ENCODE peak calls at places on chromosomes 4 and X, in six cellular contexts. One of them, this sample, is unnamed.
A peak's percentile ranks its signal among the peaks of the same experiment; 100 is the strongest.

GRCh38 chr4:113756005-113756410 is 5.5 kb downstream of the CAMK2D start:
- DNase-seq in CD8-positive, alpha-beta T cell: no peak
- DNase-seq in fibroblast of lung: peak; percentile 76
- DNase-seq in GM23338: peak; percentile 11
- DNase-seq in AG04450: no peak
- DNase-seq in ovary: no peak
- DNase-seq in this sample: peak; percentile 84

GRCh38 chr4:158710814-158711213 is 12.4 kb downstream of the PPID start:
- DNase-seq in fibroblast of lung: peak; percentile 18
- DNase-seq in ovary: no peak
- DNase-seq in CD8-positive, alpha-beta T cell: no peak
- DNase-seq in GM23338: no peak
- DNase-seq in AG04450: no peak
- DNase-seq in this sample: no peak

GRCh38 chr4:121950680-121951569 is 935 bp downstream of the TRPC3 start:
- DNase-seq in AG04450: no peak
- DNase-seq in fibroblast of lung: peak; percentile 16
- DNase-seq in GM23338: peak; percentile 44
- DNase-seq in ovary: peak; percentile 25
- DNase-seq in CD8-positive, alpha-beta T cell: no peak
- DNase-seq in this sample: no peak

GRCh38 chr4:125049711-125050110 is 265.0 kb upstream of the FAT4 start:
- DNase-seq in CD8-positive, alpha-beta T cell: no peak
- DNase-seq in GM23338: no peak
- DNase-seq in ovary: no peak
- DNase-seq in fibroblast of lung: peak; percentile 84
- DNase-seq in AG04450: peak; percentile 23
- DNase-seq in this sample: no peak

GRCh38 chrX:119687661-119688413 is 5.1 kb downstream of the SEPTIN6 start:
- DNase-seq in CD8-positive, alpha-beta T cell: no peak
- DNase-seq in GM23338: no peak
- DNase-seq in AG04450: no peak
- DNase-seq in fibroblast of lung: no peak
- DNase-seq in ovary: no peak
- DNase-seq in this sample: no peak

GRCh38 chr4:150583287-150584197 is 1.6 kb downstream of the MAB21L2 start:
- DNase-seq in CD8-positive, alpha-beta T cell: no peak
- DNase-seq in AG04450: no peak
- DNase-seq in ovary: no peak
- DNase-seq in fibroblast of lung: peak; percentile 61
- DNase-seq in GM23338: peak; percentile 77
- DNase-seq in this sample: no peak

GRCh38 chrX:51837926-51838325 is 55.5 kb upstream of the MAGED1 start:
- DNase-seq in fibroblast of lung: peak; percentile 67
- DNase-seq in ovary: peak; percentile 77
- DNase-seq in GM23338: no peak
- DNase-seq in AG04450: no peak
- DNase-seq in CD8-positive, alpha-beta T cell: no peak
- DNase-seq in this sample: peak; percentile 33

GRCh38 chr4:22587253-22587652 is 71.4 kb upstream of the ADGRA3 start:
- DNase-seq in AG04450: no peak
- DNase-seq in ovary: no peak
- DNase-seq in fibroblast of lung: no peak
- DNase-seq in GM23338: no peak
- DNase-seq in CD8-positive, alpha-beta T cell: no peak
- DNase-seq in this sample: no peak

GRCh38 chrX:128106630-128107029 is 54.4 kb upstream of the ACTRT1 start:
- DNase-seq in AG04450: no peak
- DNase-seq in ovary: no peak
- DNase-seq in fibroblast of lung: no peak
- DNase-seq in GM23338: peak; percentile 50
- DNase-seq in CD8-positive, alpha-beta T cell: no peak
- DNase-seq in this sample: no peak
- TF ChIP-seq CTCF in AG04450: no peak
- TF ChIP-seq CTCF in ovary: no peak
- TF ChIP-seq CTCF in fibroblast of lung: no peak
- TF ChIP-seq CTCF in GM23338: peak; percentile 71
- TF ChIP-seq CTCF in CD8-positive, alpha-beta T cell: no peak
- TF ChIP-seq CTCF in this sample: peak; percentile 23

GRCh38 chr4:40194602-40195161 is 2.1 kb upstream of the RHOH start:
- DNase-seq in AG04450: peak; percentile 16
- DNase-seq in CD8-positive, alpha-beta T cell: no peak
- DNase-seq in GM23338: no peak
- DNase-seq in ovary: no peak
- DNase-seq in fibroblast of lung: peak; percentile 52
- DNase-seq in this sample: no peak
- H3K4me3 ChIP-seq in AG04450: peak overlapping the region; percentile 22
- H3K4me3 ChIP-seq in CD8-positive, alpha-beta T cell: peak overlapping the region; percentile 87
- H3K4me3 ChIP-seq in GM23338: no peak overlapping the region
- H3K4me3 ChIP-seq in ovary: no peak overlapping the region
- H3K4me3 ChIP-seq in fibroblast of lung: no peak overlapping the region
- H3K4me3 ChIP-seq in this sample: no peak overlapping the region

DNA sequence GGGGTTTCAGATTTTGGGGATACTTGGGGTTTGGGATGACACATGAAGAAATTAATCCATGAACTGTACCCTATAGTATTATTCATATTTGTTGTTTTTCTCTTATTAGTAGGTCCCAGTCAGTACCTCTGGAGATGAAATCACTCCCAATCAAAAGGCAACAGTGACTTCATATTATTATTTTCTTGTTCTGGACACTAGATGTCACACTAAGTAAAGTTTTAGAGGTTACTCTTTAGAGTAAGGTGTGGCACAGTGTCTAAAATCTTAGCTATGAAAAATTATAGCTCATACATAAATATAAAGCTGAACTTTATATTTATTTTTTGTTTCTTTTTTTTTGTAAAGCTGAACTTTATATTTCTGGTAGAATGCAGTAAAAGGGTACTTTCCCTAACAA is 35.1 kb downstream of the FAM114A1 start:
- DNase-seq in ovary: no peak
- DNase-seq in CD8-positive, alpha-beta T cell: no peak
- DNase-seq in fibroblast of lung: peak; percentile 43
- DNase-seq in AG04450: no peak
- DNase-seq in GM23338: peak; percentile 33
- DNase-seq in this sample: no peak
- TF ChIP-seq CTCF in ovary: no peak
- TF ChIP-seq CTCF in CD8-positive, alpha-beta T cell: peak; percentile 71
- TF ChIP-seq CTCF in fibroblast of lung: no peak
- TF ChIP-seq CTCF in AG04450: no peak
- TF ChIP-seq CTCF in GM23338: no peak
- TF ChIP-seq CTCF in this sample: no peak

DNA sequence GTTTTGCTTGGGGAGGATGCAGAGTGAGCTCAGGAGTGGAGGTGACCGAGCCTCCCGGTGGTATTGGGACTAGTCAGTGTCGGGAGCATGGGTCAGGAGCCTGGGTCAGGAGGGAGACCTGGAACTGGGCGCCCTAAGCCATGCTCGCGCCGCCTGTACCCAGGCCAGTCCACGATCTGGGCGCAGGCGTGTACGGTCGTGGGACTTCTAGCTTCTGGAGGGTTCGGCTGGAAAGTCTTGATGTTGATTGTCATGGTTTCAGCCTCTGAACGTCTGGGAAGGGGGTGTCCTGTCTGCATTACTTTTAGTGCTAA is 244 bp downstream of the EIF2S3 start:
- DNase-seq in ovary: no peak
- DNase-seq in GM23338: no peak
- DNase-seq in CD8-positive, alpha-beta T cell: no peak
- DNase-seq in fibroblast of lung: no peak
- DNase-seq in AG04450: no peak
- DNase-seq in this sample: no peak
- H3K4me3 ChIP-seq in ovary: peak overlapping the region; percentile 95
- H3K4me3 ChIP-seq in GM23338: no peak overlapping the region
- H3K4me3 ChIP-seq in CD8-positive, alpha-beta T cell: peak overlapping the region; percentile 92
- H3K4me3 ChIP-seq in fibroblast of lung: no peak overlapping the region
- H3K4me3 ChIP-seq in AG04450: no peak overlapping the region
- H3K4me3 ChIP-seq in this sample: peak overlapping the region; percentile 60

GRCh38 chr4:8157496-8157895 is 1.1 kb downstream of the ABLIM2 start:
- DNase-seq in fibroblast of lung: no peak
- DNase-seq in AG04450: no peak
- DNase-seq in CD8-positive, alpha-beta T cell: no peak
- DNase-seq in GM23338: peak; percentile 44
- DNase-seq in ovary: no peak
- DNase-seq in this sample: no peak

GRCh38 chr4:8157944-8158709 is 486 bp downstream of the ABLIM2 start:
- DNase-seq in GM23338: peak; percentile 36
- DNase-seq in AG04450: no peak
- DNase-seq in CD8-positive, alpha-beta T cell: no peak
- DNase-seq in fibroblast of lung: no peak
- DNase-seq in ovary: peak; percentile 52
- DNase-seq in this sample: no peak

GRCh38 chr4:8160233-8160560 is 1.6 kb upstream of the ABLIM2 start:
- DNase-seq in CD8-positive, alpha-beta T cell: no peak
- DNase-seq in fibroblast of lung: no peak
- DNase-seq in GM23338: no peak
- DNase-seq in ovary: no peak
- DNase-seq in AG04450: no peak
- DNase-seq in this sample: no peak

GRCh38 chr4:8159522-8160232 is 1.1 kb upstream of the ABLIM2 start:
- DNase-seq in GM23338: peak; percentile 50
- DNase-seq in fibroblast of lung: no peak
- DNase-seq in CD8-positive, alpha-beta T cell: no peak
- DNase-seq in ovary: no peak
- DNase-seq in AG04450: no peak
- DNase-seq in this sample: no peak

DNA sequence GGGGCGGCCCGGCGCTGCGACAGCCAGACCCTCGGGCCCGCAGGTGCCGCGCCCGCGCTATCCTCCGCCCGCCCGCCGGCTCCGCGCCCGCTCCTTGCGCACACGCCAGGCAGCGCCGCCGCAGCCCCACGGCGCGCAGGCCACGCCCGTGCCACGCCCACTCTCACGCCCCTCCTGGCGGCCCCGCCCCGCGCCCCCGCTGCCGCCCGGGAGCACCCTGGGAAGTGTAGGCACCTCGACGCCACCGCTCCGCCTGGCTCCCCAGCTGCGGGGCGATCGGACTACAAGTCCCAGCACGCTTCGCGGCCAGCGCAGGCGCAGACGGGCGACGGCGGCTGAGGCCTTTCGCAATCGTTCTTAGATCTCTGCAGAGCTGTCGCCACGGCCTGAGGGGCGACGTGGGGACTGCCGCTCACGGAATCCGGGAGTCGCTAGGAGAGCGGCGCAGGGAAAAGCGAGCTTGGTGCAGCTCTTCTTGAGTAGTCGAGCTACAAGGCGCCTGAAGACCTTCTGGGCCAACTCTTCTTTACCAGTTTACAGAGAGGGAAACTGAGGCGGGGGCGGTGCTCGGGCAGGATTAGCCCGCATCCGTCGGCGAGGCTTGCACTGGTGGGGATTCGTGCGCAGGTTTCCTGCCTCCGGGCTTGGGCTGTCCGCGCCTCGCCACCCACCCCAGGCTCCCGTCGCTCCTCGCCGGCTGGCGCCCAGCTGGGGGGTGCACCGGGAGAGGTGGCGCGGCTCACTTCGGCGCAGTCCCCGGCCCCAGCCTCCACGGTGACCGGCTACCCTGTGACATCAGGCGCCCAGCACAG is at the start of gene ABLIM2:
- DNase-seq in fibroblast of lung: peak; percentile 97
- DNase-seq in GM23338: peak; percentile 98
- DNase-seq in ovary: peak; percentile 98
- DNase-seq in AG04450: peak; percentile 93
- DNase-seq in CD8-positive, alpha-beta T cell: peak; percentile 99
- DNase-seq in this sample: peak; percentile 92
- TF ChIP-seq CTCF in fibroblast of lung: no peak
- TF ChIP-seq CTCF in GM23338: no peak
- TF ChIP-seq CTCF in ovary: no peak
- TF ChIP-seq CTCF in AG04450: no peak
- TF ChIP-seq CTCF in CD8-positive, alpha-beta T cell: no peak
- TF ChIP-seq CTCF in this sample: no peak

GRCh38 chr4:17701146-17701859 is 80.1 kb downstream of the FAM184B start:
- DNase-seq in CD8-positive, alpha-beta T cell: no peak
- DNase-seq in GM23338: no peak
- DNase-seq in ovary: no peak
- DNase-seq in fibroblast of lung: no peak
- DNase-seq in AG04450: no peak
- DNase-seq in this sample: no peak
- H3K4me3 ChIP-seq in CD8-positive, alpha-beta T cell: no peak overlapping the region
- H3K4me3 ChIP-seq in GM23338: no peak overlapping the region
- H3K4me3 ChIP-seq in ovary: no peak overlapping the region
- H3K4me3 ChIP-seq in fibroblast of lung: no peak overlapping the region
- H3K4me3 ChIP-seq in AG04450: no peak overlapping the region
- H3K4me3 ChIP-seq in this sample: no peak overlapping the region

GRCh38 chr4:92104506-92104905 is 199.3 kb upstream of the GRID2 start:
- DNase-seq in AG04450: no peak
- DNase-seq in CD8-positive, alpha-beta T cell: no peak
- DNase-seq in GM23338: no peak
- DNase-seq in ovary: no peak
- DNase-seq in fibroblast of lung: peak; percentile 2
- DNase-seq in this sample: no peak
- TF ChIP-seq CTCF in AG04450: no peak
- TF ChIP-seq CTCF in CD8-positive, alpha-beta T cell: no peak
- TF ChIP-seq CTCF in GM23338: no peak
- TF ChIP-seq CTCF in ovary: no peak
- TF ChIP-seq CTCF in fibroblast of lung: no peak
- TF ChIP-seq CTCF in this sample: no peak

GRCh38 chr4:154998773-154999172 is 209.7 kb upstream of the NPY2R start:
- DNase-seq in CD8-positive, alpha-beta T cell: no peak
- DNase-seq in GM23338: no peak
- DNase-seq in AG04450: no peak
- DNase-seq in ovary: no peak
- DNase-seq in fibroblast of lung: no peak
- DNase-seq in this sample: no peak
- H3K4me3 ChIP-seq in CD8-positive, alpha-beta T cell: no peak overlapping the region
- H3K4me3 ChIP-seq in GM23338: no peak overlapping the region
- H3K4me3 ChIP-seq in AG04450: no peak overlapping the region
- H3K4me3 ChIP-seq in ovary: no peak overlapping the region
- H3K4me3 ChIP-seq in fibroblast of lung: no peak overlapping the region
- H3K4me3 ChIP-seq in this sample: no peak overlapping the region

GRCh38 chr4:47110670-47111069 is 79.3 kb downstream of the GABRB1 start:
- DNase-seq in ovary: no peak
- DNase-seq in GM23338: no peak
- DNase-seq in fibroblast of lung: no peak
- DNase-seq in AG04450: no peak
- DNase-seq in CD8-positive, alpha-beta T cell: no peak
- DNase-seq in this sample: no peak

GRCh38 chr4:47106561-47106960 is 75.2 kb downstream of the GABRB1 start:
- DNase-seq in CD8-positive, alpha-beta T cell: no peak
- DNase-seq in fibroblast of lung: peak; percentile 71
- DNase-seq in GM23338: no peak
- DNase-seq in ovary: no peak
- DNase-seq in AG04450: no peak
- DNase-seq in this sample: no peak

GRCh38 chr4:47104986-47105385 is 73.6 kb downstream of the GABRB1 start:
- DNase-seq in CD8-positive, alpha-beta T cell: no peak
- DNase-seq in GM23338: no peak
- DNase-seq in fibroblast of lung: peak; percentile 27
- DNase-seq in ovary: no peak
- DNase-seq in AG04450: no peak
- DNase-seq in this sample: no peak

DNA sequence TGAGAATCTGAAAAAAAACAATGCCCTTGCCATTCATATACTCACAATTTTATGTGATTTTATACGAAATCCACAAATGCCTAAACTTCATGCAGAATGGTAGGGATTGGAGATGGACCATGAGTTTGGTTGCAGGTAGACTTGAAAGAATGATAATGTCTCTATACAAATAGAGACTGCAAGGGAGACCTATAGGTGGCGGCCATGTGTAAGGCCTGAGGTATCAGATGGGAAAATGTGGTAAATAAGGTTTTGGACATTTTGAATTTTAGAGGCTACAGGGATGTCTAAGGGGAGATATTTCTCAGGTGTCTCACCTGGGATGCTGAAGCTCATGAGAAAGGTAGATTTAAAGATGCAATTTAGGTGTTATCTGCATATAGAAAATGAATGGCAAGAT is 78.0 kb downstream of the GABRB1 start:
- DNase-seq in CD8-positive, alpha-beta T cell: no peak
- DNase-seq in AG04450: no peak
- DNase-seq in ovary: no peak
- DNase-seq in fibroblast of lung: no peak
- DNase-seq in GM23338: peak; percentile 20
- DNase-seq in this sample: no peak
- TF ChIP-seq CTCF in CD8-positive, alpha-beta T cell: no peak
- TF ChIP-seq CTCF in AG04450: no peak
- TF ChIP-seq CTCF in ovary: no peak
- TF ChIP-seq CTCF in fibroblast of lung: no peak
- TF ChIP-seq CTCF in GM23338: peak; percentile 59
- TF ChIP-seq CTCF in this sample: no peak